ENCODE peak calls at places on chromosomes 3 and 15, in five cellular contexts. E is fibroblast of mammary gland, X is adrenal gland, W is cardiac fibroblast, M is AG09319. U is an unnamed sample.

GRCh38 chr15:73142802-73143762 is 90.8 kb downstream of the NEO1 start:
- DNase-seq in M (no peak), E (no peak), X (no peak), W (no peak), U (no peak)

GRCh38 chr3:72274511-72275295 is 489.8 kb upstream of the PROK2 start:
- DNase-seq in E (peak), X (no peak), M (peak), W (peak), U (no peak)

GRCh38 chr3:4776399-4776979 is 202.7 kb upstream of the BHLHE40 start:
- DNase-seq in W (no peak), X (no peak), E (no peak), M (no peak), U (no peak)

GRCh38 chr3:123084192-123084591 is 17.4 kb downstream of the PDIA5 start:
- DNase-seq in W (no peak), E (no peak), X (peak), M (no peak), U (no peak)

GRCh38 chr15:88697276-88697675 is 58.5 kb downstream of the ISG20 start:
- DNase-seq in E (no peak), M (no peak), W (no peak), X (no peak), U (no peak)

GRCh38 chr3:127542441-127542952 is 48.0 kb downstream of the TPRA1 start:
- DNase-seq in X (no peak), W (no peak), M (no peak), E (no peak), U (no peak)

GRCh38 chr15:45448516-45448915 is 70.2 kb upstream of the GATM start:
- DNase-seq in E (no peak), X (no peak), W (no peak), M (no peak), U (no peak)

GRCh38 chr15:70035051-70035718 is 62.5 kb downstream of the TLE3 start:
- DNase-seq in E (no peak), M (no peak), X (no peak), W (no peak), U (no peak)

GRCh38 chr3:67610458-67610857 is 44.0 kb downstream of the SUCLG2 start:
- DNase-seq in W (peak), M (no peak), E (peak), X (no peak), U (no peak)

GRCh38 chr3:186682734-186683133 is 16.9 kb downstream of the HRG start:
- DNase-seq in W (no peak), E (no peak), X (no peak), M (no peak), U (no peak)

GRCh38 chr3:155853214-155854146 is 747 bp downstream of the SLC33A1 start:
- DNase-seq in W (peak), X (peak), M (no peak), E (peak), U (no peak)

GRCh38 chr3:197352382-197352781 is 54.0 kb upstream of the DLG1 start:
- DNase-seq in W (peak), X (peak), E (peak), M (no peak), U (no peak)

GRCh38 chr15:65033659-65034269 is 4.3 kb upstream of the MTFMT start:
- DNase-seq in M (no peak), E (peak), X (no peak), W (peak), U (no peak)

GRCh38 chr3:113649169-113649833 is 47.1 kb downstream of the USF3 start:
- DNase-seq in M (no peak), X (no peak), E (no peak), W (no peak), U (no peak)

GRCh38 chr3:12995389-12996180 is 77.6 kb downstream of the IQSEC1 start:
- DNase-seq in M (no peak), X (no peak), W (no peak), E (no peak), U (no peak)

GRCh38 chr3:130991126-130991525 is 35.5 kb downstream of the ASTE1 start:
- DNase-seq in W (no peak), X (no peak), E (no peak), M (no peak), U (no peak)

GRCh38 chr3:170633573-170633972 is 47.7 kb upstream of the SLC7A14 start:
- DNase-seq in W (no peak), M (no peak), X (no peak), E (no peak), U (no peak)

GRCh38 chr3:31185004-31185357 is 290.5 kb upstream of the GADL1 start:
- DNase-seq in M (no peak), E (peak), W (peak), X (no peak), U (no peak)

GRCh38 chr3:88807471-88808090 is 299.8 kb upstream of the EPHA3 start:
- DNase-seq in E (peak), M (peak), W (peak), X (no peak), U (no peak)

GRCh38 chr3:78765671-78766485 is 1001.9 kb downstream of the ROBO1 start:
- DNase-seq in M (peak), X (no peak), W (no peak), E (peak), U (no peak)

GRCh38 chr3:188578579-188579363 is 424.8 kb downstream of the LPP start:
- DNase-seq in W (peak), M (peak), X (peak), E (peak), U (peak)

GRCh38 chr15:67707520-67708283 is 117.6 kb upstream of the SKOR1 start:
- DNase-seq in E (no peak), X (no peak), M (no peak), W (no peak), U (no peak)

GRCh38 chr3:171201825-171202224 is 175.3 kb upstream of the SLC2A2 start:
- DNase-seq in X (no peak), W (no peak), M (no peak), E (no peak), U (no peak)

GRCh38 chr3:152524198-152525140 is 255.7 kb downstream of the MBNL1 start:
- DNase-seq in E (peak), X (peak), W (peak), M (peak), U (peak)

GRCh38 chr15:37038716-37039106 is 61.6 kb downstream of the MEIS2 start:
- DNase-seq in M (no peak), W (no peak), X (no peak), E (no peak), U (no peak)

GRCh38 chr15:92853222-92853621 is 46.9 kb upstream of the CHD2 start:
- DNase-seq in M (no peak), X (no peak), E (no peak), W (no peak), U (no peak)

DNA sequence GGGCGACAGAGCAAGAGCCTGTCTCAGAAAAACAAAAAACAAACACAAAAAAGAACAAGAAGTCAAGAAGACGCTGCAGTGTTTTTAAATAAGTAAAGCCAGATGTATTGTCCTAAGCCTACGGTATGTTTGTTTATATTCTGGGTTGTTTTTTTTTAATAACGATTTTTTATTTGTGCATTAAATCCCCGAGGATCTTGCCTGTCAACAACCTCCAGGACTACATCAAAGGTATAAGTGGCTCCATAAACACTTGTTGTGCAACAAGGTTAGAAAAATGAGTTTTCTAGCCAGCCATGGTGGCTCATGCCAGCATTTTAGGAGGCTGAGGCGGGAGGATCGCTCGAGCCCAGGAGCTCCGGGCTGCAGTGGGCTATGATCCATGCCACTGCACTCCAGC is 26.1 kb downstream of the ITGB5 start:
- DNase-seq in E (peak), W (peak), M (no peak), X (no peak), U (no peak)
- TF ChIP-seq CTCF in E (no peak), W (no peak), M (no peak), X (no peak), U (no peak)

DNA sequence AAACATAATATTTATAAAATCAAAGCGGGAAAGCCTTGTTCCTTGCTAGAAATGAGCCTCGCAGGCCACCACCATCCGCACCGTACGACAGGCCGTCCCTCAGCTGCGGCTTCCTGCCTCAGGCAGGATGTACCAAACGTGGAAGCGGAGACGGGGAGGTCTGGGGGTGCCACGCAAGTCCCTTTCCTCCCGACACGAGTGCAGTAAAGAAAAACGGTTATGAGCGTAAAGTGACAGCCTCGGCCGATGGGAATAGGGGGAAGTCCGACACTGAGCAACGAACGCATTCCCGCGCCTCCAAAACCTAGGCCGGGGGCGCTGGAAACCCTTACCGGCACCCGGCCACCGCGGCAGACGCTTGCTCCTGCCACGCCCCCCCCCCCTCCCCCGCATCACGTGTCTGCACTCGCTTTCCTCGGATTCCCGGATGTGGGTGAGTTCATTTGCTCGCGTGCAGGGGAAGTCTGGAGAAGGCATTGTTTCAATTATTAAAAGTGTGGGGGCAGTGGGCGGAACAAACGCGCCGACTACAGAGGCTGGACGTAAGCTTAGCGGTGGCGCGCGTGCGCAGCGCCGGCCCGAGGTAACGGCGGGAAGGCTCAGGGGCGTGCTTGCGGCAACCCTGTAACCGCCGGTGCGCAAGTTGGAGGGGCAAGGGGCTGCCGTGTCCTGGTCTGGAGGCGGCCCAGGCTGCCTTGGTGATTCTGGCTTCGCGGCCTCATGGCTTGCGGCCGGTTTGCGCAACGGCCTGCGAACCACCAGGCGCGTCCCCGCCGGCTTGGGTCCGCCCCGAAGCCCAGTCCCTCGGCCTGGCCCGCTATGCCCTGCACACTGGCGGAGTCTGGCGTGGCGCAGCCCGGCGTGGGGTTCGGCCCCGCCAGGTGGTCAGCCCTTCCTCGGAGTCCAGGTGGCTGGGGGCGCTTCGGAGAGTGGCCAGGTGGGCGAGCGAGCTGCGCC is at the start of the genes ANAPC13 and CEP63:
- DNase-seq in E (peak), M (peak), W (peak), X (peak), U (peak)
- TF ChIP-seq CTCF in E (no peak), M (no peak), W (no peak), X (peak), U (no peak)

GRCh38 chr3:25471081-25471768 is 43.2 kb downstream of the RARB start:
- DNase-seq in M (no peak), W (peak), E (no peak), X (no peak), U (no peak)

GRCh38 chr3:25472153-25472552 is 44.1 kb downstream of the RARB start:
- DNase-seq in E (no peak), X (no peak), M (no peak), W (no peak), U (no peak)

GRCh38 chr3:25465266-25465860 is 37.3 kb downstream of the RARB start:
- DNase-seq in M (no peak), W (no peak), X (no peak), E (no peak), U (no peak)

GRCh38 chr3:25469609-25470008 is 41.5 kb downstream of the RARB start:
- DNase-seq in M (no peak), W (no peak), E (no peak), X (no peak), U (no peak)

DNA sequence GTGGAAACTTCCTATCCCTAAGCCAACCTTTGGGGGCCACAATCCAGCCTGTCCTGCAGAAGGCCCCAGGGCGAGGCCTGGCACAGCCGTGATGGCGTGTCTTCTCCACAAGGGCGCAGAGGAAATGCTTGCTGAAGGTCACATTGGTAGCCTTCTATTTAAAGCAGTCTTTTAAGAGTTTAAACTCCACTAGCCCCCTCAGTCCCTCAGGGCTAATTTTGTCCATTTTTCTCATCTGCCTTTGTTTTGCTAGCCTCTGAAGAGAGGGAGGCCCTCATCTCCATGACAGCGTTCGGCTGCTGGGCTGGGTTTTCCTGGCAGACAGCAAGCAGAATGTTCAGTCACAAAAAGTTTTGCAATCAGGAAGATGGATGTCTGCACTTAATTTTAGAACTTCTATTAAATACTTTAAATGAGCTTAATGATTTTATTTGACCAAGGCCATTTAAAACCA is 40.8 kb downstream of the RARB start:
- DNase-seq in M (peak), X (peak), W (peak), E (peak), U (no peak)
- TF ChIP-seq CTCF in M (peak), X (peak), W (peak), E (peak), U (no peak)

DNA sequence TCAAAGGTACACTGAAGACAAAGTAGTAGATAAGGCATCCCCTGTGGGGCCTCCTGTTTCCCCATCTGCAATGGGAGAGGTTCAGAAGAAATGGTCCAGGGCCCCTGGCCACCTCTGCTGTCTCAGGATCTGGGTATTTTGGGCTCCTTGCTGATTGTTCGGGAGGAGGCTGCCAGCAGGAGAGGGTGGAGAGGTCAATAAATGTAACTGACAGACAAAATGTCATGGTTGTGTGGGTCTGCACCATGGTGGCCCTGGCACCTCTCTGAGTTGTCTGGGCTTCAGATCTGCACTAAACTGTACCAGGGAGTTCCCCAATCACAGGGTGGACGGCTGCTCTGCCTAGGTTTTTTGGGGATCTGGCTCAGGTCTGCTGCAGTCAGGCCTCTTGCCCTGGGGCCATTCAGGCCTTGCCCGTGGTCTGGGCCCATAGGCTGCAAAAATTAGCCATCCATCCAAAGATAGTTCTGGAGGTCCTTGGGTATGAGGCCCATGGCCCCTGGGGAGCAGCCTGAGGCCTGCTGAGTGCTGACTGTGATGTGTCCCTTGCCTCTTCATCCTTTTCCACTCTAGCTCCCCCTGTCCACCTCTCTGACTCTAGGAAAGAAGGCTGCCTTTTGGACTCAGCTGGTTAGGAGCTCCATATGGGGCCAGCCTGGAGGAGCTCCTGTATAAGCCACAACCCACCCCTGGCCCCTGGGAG is 7.5 kb downstream of the NBEAL2 start:
- DNase-seq in M (no peak), W (no peak), X (no peak), E (no peak), U (no peak)
- TF ChIP-seq CTCF in M (no peak), W (no peak), X (no peak), E (no peak), U (no peak)

DNA sequence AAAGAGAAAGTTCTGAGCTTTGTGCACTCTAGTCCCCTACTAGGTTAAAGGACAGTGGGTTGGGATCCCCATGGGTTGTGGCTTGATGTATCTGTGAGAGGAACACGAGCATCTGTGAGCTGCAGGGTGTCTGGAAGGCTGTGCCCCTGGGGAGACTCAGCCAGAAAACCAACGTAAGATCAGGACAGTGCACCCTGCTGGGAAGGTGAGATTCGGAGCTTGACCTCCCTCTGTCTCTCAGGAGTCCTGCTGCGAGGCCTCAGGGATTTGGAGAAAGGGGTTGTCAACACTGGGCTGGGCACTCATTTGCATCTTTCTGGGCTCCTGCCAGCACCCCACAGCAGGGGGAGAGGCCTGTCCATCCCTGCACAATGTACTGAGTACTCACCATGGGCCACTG is 15.2 kb downstream of the ANKRD63 start:
- DNase-seq in M (no peak), W (no peak), E (no peak), X (no peak), U (no peak)
- TF ChIP-seq CTCF in M (no peak), W (no peak), E (no peak), X (no peak), U (no peak)

GRCh38 chr15:29451201-29451781 is 181.7 kb upstream of the NSMCE3 start:
- DNase-seq in X (no peak), W (no peak), E (no peak), M (no peak), U (no peak)
- TF ChIP-seq CTCF in X (no peak), W (no peak), E (no peak), M (no peak), U (no peak)

GRCh38 chr3:99176169-99176964 is 274.9 kb upstream of the DCBLD2 start:
- DNase-seq in M (no peak), E (no peak), X (no peak), W (no peak), U (no peak)

GRCh38 chr3:99175276-99175801 is 273.8 kb upstream of the DCBLD2 start:
- DNase-seq in W (no peak), M (no peak), X (no peak), E (peak), U (no peak)

GRCh38 chr3:99170867-99171517 is 269.5 kb upstream of the DCBLD2 start:
- DNase-seq in W (no peak), X (no peak), E (no peak), M (no peak), U (no peak)

GRCh38 chr3:99171815-99172214 is 270.3 kb upstream of the DCBLD2 start:
- DNase-seq in E (no peak), M (no peak), W (no peak), X (no peak), U (no peak)

DNA sequence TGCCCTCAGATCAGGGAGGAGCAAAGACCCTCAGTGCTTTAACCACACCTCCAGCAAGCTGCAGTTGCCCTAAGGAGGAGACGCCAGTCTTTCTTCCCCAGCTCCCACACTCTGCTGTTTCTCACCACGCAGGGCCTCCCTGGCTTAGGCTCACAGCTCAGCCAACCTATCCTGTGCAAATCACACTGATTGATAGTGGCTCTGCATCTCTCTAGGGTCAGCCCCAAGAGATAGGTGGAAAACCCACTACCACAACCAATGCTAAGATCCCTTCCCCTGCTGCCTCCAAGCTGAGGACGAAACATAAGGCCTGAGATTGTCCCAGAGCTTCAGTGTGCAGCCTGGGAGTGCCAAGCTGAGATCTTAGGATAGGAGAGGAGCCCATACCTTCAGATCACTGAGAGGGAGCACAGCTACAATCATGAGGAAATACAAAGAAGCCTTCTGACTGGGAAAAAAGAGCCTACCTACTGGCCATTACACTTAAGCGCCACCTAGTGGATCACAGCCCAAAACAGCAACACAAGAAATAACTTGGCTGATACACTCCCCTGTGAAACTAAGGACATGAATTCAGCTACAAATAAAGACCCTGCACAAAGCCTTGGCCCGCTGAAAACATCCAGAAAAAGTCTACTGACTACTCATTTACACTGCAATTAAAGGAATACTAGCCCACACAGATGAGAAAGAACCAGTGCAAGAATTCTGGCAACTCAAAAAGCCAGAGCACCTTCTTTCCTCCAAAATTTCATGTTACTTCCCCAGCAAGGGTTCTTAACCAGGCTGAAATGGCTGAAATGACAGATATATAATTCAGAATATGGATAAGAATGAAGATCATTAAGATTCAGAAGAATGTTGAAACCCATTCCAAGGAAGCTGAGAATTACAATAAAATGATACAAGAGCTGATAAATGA is 271.5 kb upstream of the DCBLD2 start:
- DNase-seq in X (peak), W (peak), M (peak), E (peak), U (no peak)
- TF ChIP-seq CTCF in X (peak), W (peak), M (peak), E (peak), U (no peak)